ENCODE peak calls at places on chromosomes 16 and 17, in nine cellular contexts. G is IMR-90; R is CD4-positive, alpha-beta memory T cell; W is right atrium auricular region; D is cardiac muscle cell; X is CD8-positive, alpha-beta T cell; Y is heart left ventricle; J is GM23338; I is stomach. F is an unnamed sample.
A peak's percentile ranks its signal among the peaks of the same experiment; 100 is the strongest.

GRCh38 chr17:41127371-41127770 is 3.4 kb upstream of the KRTAP4-12 start:
- DNase-seq in G (no peak), R (no peak), W (no peak), D (no peak), X (no peak), Y (no peak), J (no peak), I (no peak), F (no peak)

GRCh38 chr17:63191610-63192009 is 225.6 kb downstream of the TANC2 start:
- DNase-seq in G (no peak), R (no peak), W (no peak), D (no peak), X (no peak), Y (no peak), J (no peak), I (no peak), F (peak; percentile 65)

GRCh38 chr16:24993722-24994686 is 21.2 kb downstream of the ARHGAP17 start:
- DNase-seq in G (peak; percentile 96), R (no peak), W (no peak), D (peak; percentile 83), X (no peak), Y (no peak), J (no peak), I (no peak), F (no peak)

GRCh38 chr17:16419929-16420271 is 4.5 kb downstream of the TRPV2 start:
- DNase-seq in G (peak; percentile 86), R (peak; percentile 33), W (no peak), D (peak; percentile 67), X (peak; percentile 55), Y (no peak), J (no peak), I (no peak), F (no peak)

GRCh38 chr16:68090109-68090508 is 4.9 kb downstream of the NFATC3 start:
- DNase-seq in G (no peak), R (no peak), W (no peak), D (no peak), X (no peak), Y (no peak), J (no peak), I (no peak), F (no peak)

GRCh38 chr16:63361032-63361624 is 1324.9 kb upstream of the CDH8 start:
- DNase-seq in G (peak; percentile 66), R (no peak), W (no peak), D (peak; percentile 73), X (no peak), Y (no peak), J (peak; percentile 75), I (no peak), F (no peak)

GRCh38 chr17:83018658-83019193 is 60.7 kb upstream of the METRNL start:
- DNase-seq in G (no peak), R (no peak), W (no peak), D (no peak), X (no peak), Y (no peak), J (no peak), I (no peak), F (no peak)

GRCh38 chr16:68468849-68469248 is 20.5 kb upstream of the SMPD3 start:
- DNase-seq in G (no peak), R (no peak), W (no peak), D (no peak), X (no peak), Y (no peak), J (no peak), I (no peak), F (no peak)

DNA sequence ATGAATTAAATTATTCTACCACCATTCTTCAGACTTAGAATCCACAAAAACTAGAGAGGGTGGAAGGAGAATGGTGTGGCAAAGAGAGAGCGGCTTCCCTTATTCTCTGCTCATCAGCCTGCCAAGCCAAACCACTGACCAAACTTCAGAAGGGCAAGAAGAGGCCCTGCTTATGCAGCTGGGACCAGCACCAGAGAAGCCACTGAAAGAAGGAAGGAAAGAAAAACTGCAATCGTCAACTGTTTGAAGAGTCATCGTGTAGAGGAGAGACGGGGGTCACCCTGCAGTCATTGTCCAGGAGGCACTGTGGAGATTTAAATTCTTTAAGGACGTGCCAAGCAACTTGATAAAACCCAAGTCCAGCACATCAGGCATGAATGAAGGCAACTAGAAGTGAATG is 15.6 kb downstream of the PMP22 start:
- DNase-seq in G (no peak), R (no peak), W (no peak), D (no peak), X (no peak), Y (no peak), J (no peak), I (no peak), F (no peak)
- H3K4me1 ChIP-seq in G (peaks cover 4% of the 10 kb centered on the region), R (no peaks in the 10 kb centered on the region), W (no peaks in the 10 kb centered on the region), D (peaks cover 31% of the 10 kb centered on the region), X (no peaks in the 10 kb centered on the region), Y (peaks cover 83% of the 10 kb centered on the region), J (no peaks in the 10 kb centered on the region), I (peaks cover 95% of the 10 kb centered on the region), F (peaks cover 48% of the 10 kb centered on the region)

GRCh38 chr17:77206125-77206523 is 65.4 kb downstream of the SEC14L1 start:
- DNase-seq in G (no peak), R (no peak), W (no peak), D (no peak), X (no peak), Y (no peak), J (no peak), I (no peak), F (no peak)
- H3K36me3 ChIP-seq in G (peaks cover 54% of the 10 kb centered on the region), R (peaks cover 74% of the 10 kb centered on the region), W (peaks cover 83% of the 10 kb centered on the region), D (peaks cover 28% of the 10 kb centered on the region), X (peaks cover 31% of the 10 kb centered on the region), Y (peaks cover 98% of the 10 kb centered on the region), J (peaks cover 40% of the 10 kb centered on the region), I (peaks cover 75% of the 10 kb centered on the region), F (peaks cover 100% of the 10 kb centered on the region)

GRCh38 chr17:39739020-39739884 is 1.5 kb downstream of the GRB7 start:
- DNase-seq in G (no peak), R (no peak), W (no peak), D (no peak), X (no peak), Y (no peak), J (peak; percentile 93), I (peak; percentile 89), F (peak; percentile 86)

GRCh38 chr17:39742126-39742855 is 4.6 kb downstream of the GRB7 start:
- DNase-seq in G (no peak), R (no peak), W (no peak), D (no peak), X (no peak), Y (no peak), J (no peak), I (no peak), F (no peak)

GRCh38 chr17:39739885-39740356 is 2.2 kb downstream of the GRB7 start:
- DNase-seq in G (no peak), R (no peak), W (no peak), D (no peak), X (no peak), Y (no peak), J (peak; percentile 55), I (no peak), F (no peak)

GRCh38 chr17:39738568-39738901 is 797 bp downstream of the GRB7 start:
- DNase-seq in G (no peak), R (peak; percentile 69), W (no peak), D (no peak), X (peak; percentile 81), Y (no peak), J (peak; percentile 79), I (peak; percentile 70), F (no peak)

DNA sequence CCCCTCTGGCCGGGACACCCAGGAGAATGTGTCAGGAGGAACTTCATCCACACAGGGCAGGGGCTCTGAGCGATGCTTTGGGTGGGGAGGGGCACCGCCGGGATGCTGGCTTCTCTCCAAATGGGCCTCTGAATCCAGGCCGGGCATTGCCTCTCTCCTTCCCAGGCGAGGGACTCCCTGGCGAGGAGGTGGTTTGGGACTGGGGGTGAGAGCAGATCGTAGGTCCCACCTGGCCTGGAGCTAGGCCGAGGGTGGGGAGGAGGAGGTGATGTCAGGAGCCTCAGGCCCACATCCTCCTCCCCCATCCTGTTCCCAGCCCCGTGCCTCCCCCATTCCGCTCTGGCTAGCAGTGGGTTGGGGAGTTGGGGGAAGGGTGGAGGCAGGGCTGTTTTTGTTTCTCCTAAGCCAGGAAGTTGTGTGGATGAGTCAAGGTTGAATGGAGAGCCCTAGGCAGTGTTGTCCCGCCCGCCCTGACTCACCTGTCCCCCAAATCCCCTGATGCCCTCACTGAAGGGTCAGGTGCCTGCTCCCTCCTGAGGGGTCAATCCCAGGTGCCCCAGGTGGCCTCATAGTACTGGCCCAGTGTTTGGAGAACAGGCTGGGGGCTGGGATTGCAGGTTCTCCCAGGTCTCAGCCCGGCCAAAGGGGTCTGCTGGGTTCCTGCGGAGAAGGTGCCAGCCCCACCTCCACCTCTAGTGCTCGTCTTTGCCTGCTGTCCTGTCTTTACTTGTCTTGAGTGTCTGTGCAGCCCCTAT is 2.8 kb downstream of the GRB7 start:
- DNase-seq in G (peak; percentile 45), R (no peak), W (no peak), D (peak; percentile 63), X (no peak), Y (no peak), J (peak; percentile 95), I (no peak), F (no peak)
- H3K4me3 ChIP-seq in G (no peak overlapping the region), R (no peak overlapping the region), W (no peak overlapping the region), D (no peak overlapping the region), X (no peak overlapping the region), Y (no peak overlapping the region), J (peak overlapping the region; percentile 98), I (peak overlapping the region; percentile 42), F (peak overlapping the region; percentile 53)

GRCh38 chr17:59844884-59845594 is 47.7 kb downstream of the TUBD1 start:
- DNase-seq in G (peak; percentile 70), R (no peak), W (no peak), D (peak; percentile 70), X (no peak), Y (no peak), J (no peak), I (no peak), F (no peak)
- H3K4me1 ChIP-seq in G (peaks cover 16% of the 10 kb centered on the region), R (peaks cover 73% of the 10 kb centered on the region), W (no peaks in the 10 kb centered on the region), D (peaks cover 20% of the 10 kb centered on the region), X (peaks cover 6% of the 10 kb centered on the region), Y (peaks cover 40% of the 10 kb centered on the region), J (peaks cover 17% of the 10 kb centered on the region), I (peaks cover 89% of the 10 kb centered on the region), F (peaks cover 69% of the 10 kb centered on the region)

DNA sequence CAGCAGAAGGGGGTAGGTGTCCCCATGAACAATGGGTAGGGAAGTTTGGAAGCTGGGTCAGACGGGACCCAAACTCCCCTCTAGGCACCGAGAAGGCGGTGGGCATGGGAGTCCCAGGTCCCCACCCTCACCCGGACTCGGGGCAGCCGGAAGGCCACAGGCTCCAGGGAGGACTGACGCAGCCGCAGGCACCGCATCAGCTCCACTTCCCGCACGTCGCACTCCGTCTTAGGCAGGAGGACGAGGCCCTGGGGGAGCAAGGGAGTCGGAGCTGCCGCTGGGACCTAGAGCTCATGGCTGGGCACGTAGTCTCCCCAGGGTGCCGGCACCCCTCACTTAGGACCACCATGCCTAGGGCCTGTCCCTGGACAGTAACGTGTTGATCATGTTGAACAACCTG is 7.1 kb upstream of the PAM16 start:
- DNase-seq in G (no peak), R (no peak), W (no peak), D (no peak), X (peak; percentile 21), Y (no peak), J (no peak), I (no peak), F (no peak)
- H3K36me3 ChIP-seq in G (peaks cover 4% of the 10 kb centered on the region), R (peaks cover 56% of the 10 kb centered on the region), W (peaks cover 14% of the 10 kb centered on the region), D (no peaks in the 10 kb centered on the region), X (peaks cover 46% of the 10 kb centered on the region), Y (peaks cover 28% of the 10 kb centered on the region), J (no peaks in the 10 kb centered on the region), I (peaks cover 22% of the 10 kb centered on the region), F (peaks cover 34% of the 10 kb centered on the region)

DNA sequence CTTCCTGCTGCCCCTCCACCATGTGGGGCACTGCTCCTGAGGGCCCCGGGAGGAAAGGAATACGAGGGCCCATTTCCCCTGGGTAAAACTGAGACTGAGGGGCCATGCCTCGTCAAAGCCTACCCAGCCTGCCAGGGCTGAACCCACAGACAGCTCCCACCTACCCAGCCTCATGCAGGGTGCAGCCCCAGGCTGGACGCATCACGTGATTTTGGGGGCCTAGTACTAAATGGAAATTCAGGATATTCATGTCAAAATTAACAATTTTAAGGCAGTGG is 3.4 kb upstream of the OSGIN1 start:
- DNase-seq in G (no peak), R (no peak), W (no peak), D (no peak), X (no peak), Y (no peak), J (no peak), I (no peak), F (no peak)
- H3K4me3 ChIP-seq in G (no peak overlapping the region), R (no peak overlapping the region), W (no peak overlapping the region), D (no peak overlapping the region), X (no peak overlapping the region), Y (no peak overlapping the region), J (no peak overlapping the region), I (no peak overlapping the region), F (no peak overlapping the region)